ENCODE peak calls at places on chromosome 11, in five cellular contexts. One of them, this sample, is unnamed. For H3K9me2, the result is how much of the 10 kb centered on the place peaks cover.

GRCh38 chr11:15692739-15693138 is 578.0 kb downstream of the INSC start:
- DNase-seq in HCT116: no peak
- DNase-seq in GM23338: no peak
- DNase-seq in SK-N-SH: no peak
- DNase-seq in hepatocyte: no peak
- DNase-seq in this sample: no peak

GRCh38 chr11:96827164-96827563 is 437.4 kb downstream of the JRKL start:
- DNase-seq in GM23338: peak
- DNase-seq in HCT116: no peak
- DNase-seq in SK-N-SH: peak
- DNase-seq in hepatocyte: peak
- DNase-seq in this sample: no peak

GRCh38 chr11:46723359-46723680 is 4.3 kb downstream of the F2 start:
- DNase-seq in SK-N-SH: no peak
- DNase-seq in HCT116: no peak
- DNase-seq in GM23338: no peak
- DNase-seq in hepatocyte: no peak
- DNase-seq in this sample: no peak

GRCh38 chr11:83649468-83649915 is 363.3 kb upstream of the CCDC90B start:
- DNase-seq in GM23338: peak
- DNase-seq in SK-N-SH: no peak
- DNase-seq in hepatocyte: peak
- DNase-seq in HCT116: no peak
- DNase-seq in this sample: no peak

GRCh38 chr11:111573821-111574249 is 28.4 kb upstream of the SIK2 start:
- DNase-seq in hepatocyte: no peak
- DNase-seq in GM23338: no peak
- DNase-seq in SK-N-SH: no peak
- DNase-seq in HCT116: no peak
- DNase-seq in this sample: no peak

GRCh38 chr11:71977743-71978418 is 20.8 kb upstream of the IL18BP start:
- DNase-seq in hepatocyte: peak
- DNase-seq in HCT116: peak
- DNase-seq in GM23338: peak
- DNase-seq in SK-N-SH: peak
- DNase-seq in this sample: peak

GRCh38 chr11:69337211-69337721 is 43.3 kb downstream of the MYEOV start:
- DNase-seq in GM23338: no peak
- DNase-seq in HCT116: no peak
- DNase-seq in hepatocyte: peak
- DNase-seq in SK-N-SH: no peak
- DNase-seq in this sample: peak

GRCh38 chr11:67504950-67505561 is at the start of gene PITPNM1:
- DNase-seq in HCT116: no peak
- DNase-seq in hepatocyte: peak
- DNase-seq in SK-N-SH: peak
- DNase-seq in GM23338: peak
- DNase-seq in this sample: peak

GRCh38 chr11:72079776-72080325 is 491 bp downstream of the NUMA1 start:
- DNase-seq in SK-N-SH: peak
- DNase-seq in hepatocyte: peak
- DNase-seq in GM23338: peak
- DNase-seq in HCT116: no peak
- DNase-seq in this sample: peak

GRCh38 chr11:11034476-11034875 is 176.6 kb upstream of the ZBED5 start:
- DNase-seq in SK-N-SH: no peak
- DNase-seq in hepatocyte: no peak
- DNase-seq in HCT116: no peak
- DNase-seq in GM23338: no peak
- DNase-seq in this sample: no peak
- TF ChIP-seq CTCF in SK-N-SH: no peak
- TF ChIP-seq CTCF in hepatocyte: no peak
- TF ChIP-seq CTCF in HCT116: no peak
- TF ChIP-seq CTCF in GM23338: no peak
- TF ChIP-seq CTCF in this sample: no peak

GRCh38 chr11:77086521-77087472 is 15.8 kb upstream of the OMP start:
- DNase-seq in HCT116: no peak
- DNase-seq in hepatocyte: peak
- DNase-seq in SK-N-SH: no peak
- DNase-seq in GM23338: no peak
- DNase-seq in this sample: no peak
- H3K4me2 ChIP-seq in HCT116: no peak
- H3K4me2 ChIP-seq in hepatocyte: peak
- H3K4me2 ChIP-seq in SK-N-SH: no peak
- H3K4me2 ChIP-seq in GM23338: no peak
- H3K4me2 ChIP-seq in this sample: no peak

GRCh38 chr11:58999291-58999680 is 60.0 kb downstream of the GLYATL1 start:
- DNase-seq in GM23338: no peak
- DNase-seq in hepatocyte: peak
- DNase-seq in HCT116: no peak
- DNase-seq in SK-N-SH: no peak
- DNase-seq in this sample: peak
- H3K9me2 ChIP-seq in GM23338: under half
- H3K9me2 ChIP-seq in hepatocyte: under half
- H3K9me2 ChIP-seq in HCT116: under half
- H3K9me2 ChIP-seq in SK-N-SH: under half
- H3K9me2 ChIP-seq in this sample: under half

GRCh38 chr11:77198440-77198849 is 70.4 kb downstream of the MYO7A start:
- DNase-seq in SK-N-SH: peak
- DNase-seq in GM23338: peak
- DNase-seq in HCT116: peak
- DNase-seq in hepatocyte: no peak
- DNase-seq in this sample: peak
- TF ChIP-seq CTCF in SK-N-SH: peak
- TF ChIP-seq CTCF in GM23338: peak
- TF ChIP-seq CTCF in HCT116: peak
- TF ChIP-seq CTCF in hepatocyte: no peak
- TF ChIP-seq CTCF in this sample: peak

GRCh38 chr11:79396674-79397073 is 44.2 kb downstream of the TENM4 start:
- DNase-seq in GM23338: no peak
- DNase-seq in HCT116: no peak
- DNase-seq in hepatocyte: no peak
- DNase-seq in SK-N-SH: no peak
- DNase-seq in this sample: no peak
- H3K4me2 ChIP-seq in GM23338: no peak
- H3K4me2 ChIP-seq in HCT116: no peak
- H3K4me2 ChIP-seq in hepatocyte: no peak
- H3K4me2 ChIP-seq in SK-N-SH: peak
- H3K4me2 ChIP-seq in this sample: no peak

GRCh38 chr11:59997800-59998199 is 19.2 kb upstream of the OOSP4B start:
- DNase-seq in GM23338: no peak
- DNase-seq in hepatocyte: no peak
- DNase-seq in HCT116: no peak
- DNase-seq in SK-N-SH: no peak
- DNase-seq in this sample: no peak

GRCh38 chr11:59990421-59990820 is 26.6 kb upstream of the OOSP4B start:
- DNase-seq in hepatocyte: no peak
- DNase-seq in GM23338: no peak
- DNase-seq in SK-N-SH: no peak
- DNase-seq in HCT116: no peak
- DNase-seq in this sample: no peak

GRCh38 chr11:59992420-59992819 is 24.6 kb upstream of the OOSP4B start:
- DNase-seq in hepatocyte: no peak
- DNase-seq in HCT116: no peak
- DNase-seq in GM23338: no peak
- DNase-seq in SK-N-SH: no peak
- DNase-seq in this sample: no peak
- H3K9me2 ChIP-seq in hepatocyte: under half
- H3K9me2 ChIP-seq in HCT116: under half
- H3K9me2 ChIP-seq in GM23338: under half
- H3K9me2 ChIP-seq in SK-N-SH: under half
- H3K9me2 ChIP-seq in this sample: under half

GRCh38 chr11:74701351-74701750 is 29.9 kb downstream of the CHRDL2 start:
- DNase-seq in HCT116: peak
- DNase-seq in hepatocyte: no peak
- DNase-seq in GM23338: peak
- DNase-seq in SK-N-SH: no peak
- DNase-seq in this sample: peak
- TF ChIP-seq CTCF in HCT116: peak
- TF ChIP-seq CTCF in hepatocyte: peak
- TF ChIP-seq CTCF in GM23338: peak
- TF ChIP-seq CTCF in SK-N-SH: no peak
- TF ChIP-seq CTCF in this sample: peak

DNA sequence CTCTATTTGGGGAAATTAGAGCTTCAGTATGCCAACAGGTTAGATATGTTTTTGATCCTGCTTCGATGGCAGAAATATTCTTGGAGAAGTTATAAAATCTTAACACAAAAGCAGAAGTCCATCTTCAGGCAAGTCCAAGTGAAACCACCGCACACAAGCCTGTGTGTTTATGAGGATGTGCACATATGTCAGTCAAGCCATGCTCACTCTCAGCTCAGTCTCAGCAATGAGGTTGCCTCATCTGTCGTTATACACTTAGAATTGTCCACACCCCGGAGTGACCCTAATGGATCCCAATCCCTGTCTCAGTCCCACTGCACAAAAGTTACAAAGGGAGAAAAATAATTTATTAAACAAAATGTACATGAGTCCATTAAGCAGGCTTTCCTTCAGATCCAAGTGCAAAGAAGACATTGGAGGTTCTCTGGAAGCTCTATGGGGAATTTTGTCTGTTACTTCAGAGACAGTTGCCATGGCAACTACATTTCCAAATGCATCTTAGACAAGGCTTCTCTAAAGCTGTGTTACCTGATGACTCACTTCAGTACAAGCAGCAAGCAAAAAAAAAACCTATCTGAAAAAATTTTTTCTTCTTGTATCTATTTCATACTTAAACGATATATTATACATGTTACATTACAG is 24.4 kb downstream of the OR8B12 start:
- DNase-seq in SK-N-SH: no peak
- DNase-seq in GM23338: peak
- DNase-seq in HCT116: no peak
- DNase-seq in hepatocyte: no peak
- DNase-seq in this sample: no peak
- H3K4me2 ChIP-seq in SK-N-SH: no peak
- H3K4me2 ChIP-seq in GM23338: no peak
- H3K4me2 ChIP-seq in HCT116: no peak
- H3K4me2 ChIP-seq in hepatocyte: no peak
- H3K4me2 ChIP-seq in this sample: no peak

GRCh38 chr11:95506777-95507176 is 275.8 kb upstream of the SESN3 start:
- DNase-seq in HCT116: no peak
- DNase-seq in GM23338: no peak
- DNase-seq in hepatocyte: no peak
- DNase-seq in SK-N-SH: no peak
- DNase-seq in this sample: no peak
- H3K9me2 ChIP-seq in HCT116: under half
- H3K9me2 ChIP-seq in GM23338: under half
- H3K9me2 ChIP-seq in hepatocyte: under half
- H3K9me2 ChIP-seq in SK-N-SH: under half
- H3K9me2 ChIP-seq in this sample: under half

This sample was measured in OCI-LY7.